ENCODE peak calls at places on chromosomes 11 and 22, in five cellular contexts. One of them, this sample, is unnamed.

GRCh38 chr11:34303028-34303427 is 54.8 kb downstream of the ABTB2 start:
- DNase-seq in HCT116: no peak
- DNase-seq in transverse colon: no peak
- DNase-seq in stomach: no peak
- DNase-seq in Panc1: no peak
- DNase-seq in this sample: no peak

GRCh38 chr11:31856248-31856647 is 45.1 kb upstream of the PAX6 start:
- DNase-seq in HCT116: no peak
- DNase-seq in Panc1: no peak
- DNase-seq in transverse colon: no peak
- DNase-seq in stomach: no peak
- DNase-seq in this sample: no peak

GRCh38 chr11:128580612-128581011 is 6.7 kb downstream of the ETS1 start:
- DNase-seq in Panc1: no peak
- DNase-seq in stomach: no peak
- DNase-seq in transverse colon: no peak
- DNase-seq in HCT116: no peak
- DNase-seq in this sample: no peak

GRCh38 chr11:1514349-1515061 is 27.9 kb upstream of the MOB2 start:
- DNase-seq in HCT116: no peak
- DNase-seq in stomach: no peak
- DNase-seq in Panc1: no peak
- DNase-seq in transverse colon: no peak
- DNase-seq in this sample: no peak

GRCh38 chr11:120749389-120749788 is 237.8 kb downstream of the GRIK4 start:
- DNase-seq in stomach: no peak
- DNase-seq in HCT116: no peak
- DNase-seq in Panc1: no peak
- DNase-seq in transverse colon: no peak
- DNase-seq in this sample: no peak

GRCh38 chr11:9092846-9093778 is 1.7 kb upstream of the SCUBE2 start:
- DNase-seq in transverse colon: no peak
- DNase-seq in HCT116: no peak
- DNase-seq in Panc1: no peak
- DNase-seq in stomach: no peak
- DNase-seq in this sample: no peak

GRCh38 chr22:34866501-34867171 is 199.3 kb upstream of the ISX start:
- DNase-seq in Panc1: no peak
- DNase-seq in HCT116: no peak
- DNase-seq in stomach: no peak
- DNase-seq in transverse colon: no peak
- DNase-seq in this sample: no peak

GRCh38 chr11:57228600-57228999 is 8.4 kb downstream of the APLNR start:
- DNase-seq in Panc1: no peak
- DNase-seq in HCT116: no peak
- DNase-seq in stomach: no peak
- DNase-seq in transverse colon: no peak
- DNase-seq in this sample: no peak

GRCh38 chr11:102539567-102539966 is 9.0 kb upstream of the MMP7 start:
- DNase-seq in HCT116: no peak
- DNase-seq in transverse colon: no peak
- DNase-seq in stomach: no peak
- DNase-seq in Panc1: no peak
- DNase-seq in this sample: no peak

GRCh38 chr11:28820296-28820989 is 712.3 kb downstream of the METTL15 start:
- DNase-seq in HCT116: no peak
- DNase-seq in stomach: no peak
- DNase-seq in transverse colon: no peak
- DNase-seq in Panc1: no peak
- DNase-seq in this sample: no peak

GRCh38 chr11:28763876-28764275 is 655.7 kb downstream of the METTL15 start:
- DNase-seq in transverse colon: no peak
- DNase-seq in Panc1: no peak
- DNase-seq in HCT116: no peak
- DNase-seq in stomach: no peak
- DNase-seq in this sample: no peak

GRCh38 chr22:35835998-35836691 is 118.5 kb downstream of the APOL5 start:
- DNase-seq in transverse colon: peak
- DNase-seq in HCT116: peak
- DNase-seq in stomach: peak
- DNase-seq in Panc1: no peak
- DNase-seq in this sample: peak

GRCh38 chr11:11095971-11096370 is 238.1 kb upstream of the ZBED5 start:
- DNase-seq in Panc1: no peak
- DNase-seq in HCT116: no peak
- DNase-seq in stomach: no peak
- DNase-seq in transverse colon: no peak
- DNase-seq in this sample: no peak

GRCh38 chr22:35749808-35750207 is 32.1 kb downstream of the APOL5 start:
- DNase-seq in HCT116: no peak
- DNase-seq in transverse colon: no peak
- DNase-seq in Panc1: no peak
- DNase-seq in stomach: no peak
- DNase-seq in this sample: no peak

GRCh38 chr22:35686298-35686697 is 31.4 kb upstream of the APOL5 start:
- DNase-seq in stomach: no peak
- DNase-seq in HCT116: no peak
- DNase-seq in transverse colon: peak
- DNase-seq in Panc1: no peak
- DNase-seq in this sample: no peak

GRCh38 chr22:42996646-42997365 is 18.1 kb downstream of the PACSIN2 start:
- DNase-seq in transverse colon: no peak
- DNase-seq in stomach: no peak
- DNase-seq in Panc1: no peak
- DNase-seq in HCT116: no peak
- DNase-seq in this sample: no peak

GRCh38 chr22:24810043-24810749 is 4.2 kb downstream of the SGSM1 start:
- DNase-seq in HCT116: no peak
- DNase-seq in Panc1: no peak
- DNase-seq in stomach: peak
- DNase-seq in transverse colon: no peak
- DNase-seq in this sample: peak

GRCh38 chr22:35195821-35196220 is 61.5 kb upstream of the HMGXB4 start:
- DNase-seq in stomach: no peak
- DNase-seq in HCT116: no peak
- DNase-seq in Panc1: no peak
- DNase-seq in transverse colon: no peak
- DNase-seq in this sample: no peak

GRCh38 chr11:78929906-78930220 is 355.2 kb upstream of the NARS2 start:
- DNase-seq in HCT116: no peak
- DNase-seq in transverse colon: no peak
- DNase-seq in stomach: no peak
- DNase-seq in Panc1: no peak
- DNase-seq in this sample: no peak

GRCh38 chr11:119473901-119474681 is 51.1 kb upstream of the THY1 start:
- DNase-seq in Panc1: no peak
- DNase-seq in HCT116: no peak
- DNase-seq in stomach: no peak
- DNase-seq in transverse colon: no peak
- DNase-seq in this sample: no peak

GRCh38 chr22:26172389-26172990 is 3.2 kb downstream of the SEZ6L start:
- DNase-seq in transverse colon: peak
- DNase-seq in HCT116: peak
- DNase-seq in stomach: no peak
- DNase-seq in Panc1: peak
- DNase-seq in this sample: peak

DNA sequence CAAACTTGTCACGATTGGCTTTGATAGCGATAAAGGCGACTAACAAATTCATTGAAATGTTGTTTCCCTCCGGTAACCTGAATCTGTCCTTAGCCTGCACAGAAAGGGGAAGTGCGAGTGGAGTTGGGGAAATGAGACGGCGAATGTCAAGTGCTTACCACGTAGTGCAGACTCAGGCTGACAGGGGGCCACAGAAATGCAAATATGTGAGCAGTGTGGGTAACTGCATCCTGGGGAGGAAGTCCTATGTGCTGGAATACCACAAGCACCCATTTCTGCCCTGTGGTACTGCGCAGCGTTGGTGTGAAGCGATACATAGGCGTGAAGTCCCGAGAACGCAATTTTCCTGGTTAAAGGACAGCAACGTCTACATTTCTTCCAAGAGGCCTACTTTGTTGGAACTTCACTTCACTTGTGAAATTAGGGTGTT is 869 bp upstream of the EIF4ENIF1 start:
- DNase-seq in Panc1: no peak
- DNase-seq in stomach: peak
- DNase-seq in HCT116: peak
- DNase-seq in transverse colon: peak
- DNase-seq in this sample: peak
- TF ChIP-seq POLR2AphosphoS5 in Panc1: no peak
- TF ChIP-seq POLR2AphosphoS5 in stomach: peak
- TF ChIP-seq POLR2AphosphoS5 in HCT116: no peak
- TF ChIP-seq POLR2AphosphoS5 in transverse colon: peak
- TF ChIP-seq POLR2AphosphoS5 in this sample: no peak

GRCh38 chr11:84273541-84273940 is 987.4 kb upstream of the CCDC90B start:
- DNase-seq in HCT116: no peak
- DNase-seq in Panc1: no peak
- DNase-seq in transverse colon: no peak
- DNase-seq in stomach: no peak
- DNase-seq in this sample: no peak
- H3K27ac ChIP-seq in HCT116: no peak
- H3K27ac ChIP-seq in Panc1: no peak
- H3K27ac ChIP-seq in transverse colon: no peak
- H3K27ac ChIP-seq in stomach: no peak
- H3K27ac ChIP-seq in this sample: no peak

DNA sequence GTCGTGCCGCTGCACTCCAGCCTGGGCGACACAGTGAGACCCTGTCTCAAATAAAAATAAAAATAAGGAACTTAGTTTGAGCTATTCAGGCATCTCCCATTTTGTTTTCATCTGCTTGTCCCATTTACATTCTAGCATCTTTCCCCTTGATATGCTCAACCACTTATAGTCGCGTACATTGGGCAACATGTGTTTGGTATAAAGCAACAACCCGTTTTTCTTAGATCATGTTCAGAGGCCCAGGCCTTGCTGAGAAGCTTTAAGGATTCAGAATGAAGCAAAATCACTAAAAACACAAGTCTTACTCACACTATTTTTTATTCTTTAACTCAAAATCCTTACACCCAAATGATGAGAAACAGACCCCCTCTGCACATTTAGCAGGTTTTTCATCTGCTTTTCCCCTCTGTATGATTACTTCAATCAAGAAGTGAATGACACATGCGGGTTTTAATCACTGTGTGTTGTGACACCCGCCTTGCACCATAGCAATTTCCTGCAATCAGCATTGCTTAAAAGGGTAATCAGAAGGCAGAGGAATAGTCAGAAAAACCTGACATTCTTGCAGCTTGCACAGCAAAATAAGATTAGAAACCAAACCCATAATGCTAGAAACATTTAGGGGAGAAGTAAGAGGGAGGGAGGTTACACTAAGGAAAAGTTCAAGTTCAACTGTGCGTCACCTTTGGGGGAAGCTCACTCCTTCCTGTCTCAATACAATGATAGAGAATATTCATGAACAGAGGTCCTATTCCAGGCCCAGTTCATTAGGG is 25.9 kb downstream of the ALG9 start:
- DNase-seq in transverse colon: no peak
- DNase-seq in HCT116: no peak
- DNase-seq in stomach: no peak
- DNase-seq in Panc1: no peak
- DNase-seq in this sample: no peak
- TF ChIP-seq POLR2AphosphoS5 in transverse colon: no peak
- TF ChIP-seq POLR2AphosphoS5 in HCT116: no peak
- TF ChIP-seq POLR2AphosphoS5 in stomach: no peak
- TF ChIP-seq POLR2AphosphoS5 in Panc1: no peak
- TF ChIP-seq POLR2AphosphoS5 in this sample: no peak

GRCh38 chr11:62724171-62724570 is 3.1 kb downstream of the HNRNPUL2 start:
- DNase-seq in HCT116: no peak
- DNase-seq in transverse colon: no peak
- DNase-seq in stomach: no peak
- DNase-seq in Panc1: no peak
- DNase-seq in this sample: no peak
- H3K27ac ChIP-seq in HCT116: no peak
- H3K27ac ChIP-seq in transverse colon: no peak
- H3K27ac ChIP-seq in stomach: no peak
- H3K27ac ChIP-seq in Panc1: peak
- H3K27ac ChIP-seq in this sample: no peak

GRCh38 chr22:30665786-30666185 is 1.9 kb downstream of the DUSP18 start:
- DNase-seq in HCT116: no peak
- DNase-seq in transverse colon: peak
- DNase-seq in Panc1: no peak
- DNase-seq in stomach: no peak
- DNase-seq in this sample: no peak

GRCh38 chr22:30667092-30667485 is 586 bp downstream of the DUSP18 start:
- DNase-seq in HCT116: peak
- DNase-seq in Panc1: no peak
- DNase-seq in transverse colon: peak
- DNase-seq in stomach: no peak
- DNase-seq in this sample: no peak

GRCh38 chr22:30665266-30665665 is 2.4 kb downstream of the DUSP18 start:
- DNase-seq in transverse colon: peak
- DNase-seq in Panc1: no peak
- DNase-seq in stomach: no peak
- DNase-seq in HCT116: no peak
- DNase-seq in this sample: no peak

GRCh38 chr22:30668306-30668655 is 606 bp upstream of the DUSP18 start:
- DNase-seq in Panc1: no peak
- DNase-seq in HCT116: peak
- DNase-seq in stomach: no peak
- DNase-seq in transverse colon: no peak
- DNase-seq in this sample: no peak

GRCh38 chr22:30667486-30668305 is at the start of gene DUSP18:
- DNase-seq in HCT116: peak
- DNase-seq in stomach: peak
- DNase-seq in transverse colon: peak
- DNase-seq in Panc1: no peak
- DNase-seq in this sample: peak
- TF ChIP-seq POLR2AphosphoS5 in HCT116: peak
- TF ChIP-seq POLR2AphosphoS5 in stomach: peak
- TF ChIP-seq POLR2AphosphoS5 in transverse colon: peak
- TF ChIP-seq POLR2AphosphoS5 in Panc1: peak
- TF ChIP-seq POLR2AphosphoS5 in this sample: no peak

DNA sequence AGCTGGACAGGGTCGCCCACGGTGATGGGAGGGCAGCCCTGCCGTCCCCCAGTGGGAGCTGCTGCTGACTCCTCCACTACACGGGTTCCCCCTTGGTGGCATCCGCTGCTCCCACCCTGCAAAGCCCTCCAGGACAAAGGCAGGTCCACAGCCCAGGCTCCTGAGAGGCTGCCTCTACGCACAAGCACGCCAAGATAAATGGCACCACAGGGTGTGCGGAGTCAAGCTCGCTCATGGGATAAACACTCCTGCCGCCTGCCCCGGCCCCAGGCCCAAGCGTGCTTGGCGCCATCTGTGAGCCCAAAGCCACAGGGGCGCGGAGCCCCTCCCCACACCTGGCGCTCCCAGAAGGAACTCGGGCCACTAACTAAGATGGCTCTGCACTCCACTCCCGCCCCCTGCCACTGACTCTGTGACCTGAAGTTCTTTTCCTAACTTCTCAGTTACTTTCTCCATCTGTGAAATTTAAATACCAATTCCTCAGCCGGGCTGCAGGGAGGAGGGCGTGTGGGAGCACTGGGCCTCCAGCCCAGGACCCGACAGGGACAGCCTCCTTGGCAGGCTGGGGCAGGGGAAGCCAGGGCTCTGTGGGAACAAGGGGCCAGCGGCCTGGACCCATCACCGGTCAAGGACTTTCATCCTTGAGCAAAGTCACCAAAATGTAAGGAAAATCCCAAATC is 14.9 kb downstream of the EHD1 start:
- DNase-seq in stomach: no peak
- DNase-seq in HCT116: no peak
- DNase-seq in transverse colon: no peak
- DNase-seq in Panc1: no peak
- DNase-seq in this sample: no peak
- H3K27ac ChIP-seq in stomach: peak
- H3K27ac ChIP-seq in HCT116: peak
- H3K27ac ChIP-seq in transverse colon: peak
- H3K27ac ChIP-seq in Panc1: peak
- H3K27ac ChIP-seq in this sample: peak

GRCh38 chr11:129814244-129814992 is 1.2 kb upstream of the TMEM45B start:
- DNase-seq in stomach: no peak
- DNase-seq in HCT116: no peak
- DNase-seq in Panc1: no peak
- DNase-seq in transverse colon: no peak
- DNase-seq in this sample: peak
- TF ChIP-seq POLR2AphosphoS5 in stomach: no peak
- TF ChIP-seq POLR2AphosphoS5 in HCT116: no peak
- TF ChIP-seq POLR2AphosphoS5 in Panc1: no peak
- TF ChIP-seq POLR2AphosphoS5 in transverse colon: no peak
- TF ChIP-seq POLR2AphosphoS5 in this sample: no peak